ENCODE peak calls at places on chromosomes 1 and 21, in ten cellular contexts. One of them, this sample, is unnamed.

GRCh38 chr1:3672971-3673361 is 20.6 kb downstream of the TP73 start:
- ATAC-seq in T-helper 17 cell: no peak
- ATAC-seq in heart right ventricle: no peak
- ATAC-seq in left colon: no peak
- ATAC-seq in IMR-90: no peak
- ATAC-seq in psoas muscle: no peak
- ATAC-seq in PC-3: no peak
- ATAC-seq in T-cell: no peak
- ATAC-seq in left lung: no peak
- ATAC-seq in activated T-helper 17 cell treated with anti-CD3 and anti-CD28 coated beads, Interleukin-2, amount 50 U/mL, for 72 hours: no peak
- ATAC-seq in this sample: no peak

GRCh38 chr21:44701541-44701940 is 4.6 kb downstream of the KRTAP10-12 start:
- ATAC-seq in T-helper 17 cell: no peak
- ATAC-seq in heart right ventricle: no peak
- ATAC-seq in left colon: peak
- ATAC-seq in IMR-90: no peak
- ATAC-seq in psoas muscle: no peak
- ATAC-seq in PC-3: no peak
- ATAC-seq in T-cell: no peak
- ATAC-seq in left lung: no peak
- ATAC-seq in activated T-helper 17 cell treated with anti-CD3 and anti-CD28 coated beads, Interleukin-2, amount 50 U/mL, for 72 hours: no peak
- ATAC-seq in this sample: no peak

GRCh38 chr1:1535989-1536937 is 4.2 kb downstream of the TMEM240 start:
- ATAC-seq in T-helper 17 cell: no peak
- ATAC-seq in heart right ventricle: no peak
- ATAC-seq in left colon: no peak
- ATAC-seq in IMR-90: no peak
- ATAC-seq in psoas muscle: peak
- ATAC-seq in PC-3: no peak
- ATAC-seq in T-cell: no peak
- ATAC-seq in left lung: no peak
- ATAC-seq in activated T-helper 17 cell treated with anti-CD3 and anti-CD28 coated beads, Interleukin-2, amount 50 U/mL, for 72 hours: no peak
- ATAC-seq in this sample: no peak

GRCh38 chr1:206803221-206803730 is 31.0 kb upstream of the IL10 start:
- ATAC-seq in T-helper 17 cell: peak
- ATAC-seq in heart right ventricle: no peak
- ATAC-seq in left colon: peak
- ATAC-seq in IMR-90: no peak
- ATAC-seq in psoas muscle: peak
- ATAC-seq in PC-3: peak
- ATAC-seq in T-cell: peak
- ATAC-seq in left lung: no peak
- ATAC-seq in activated T-helper 17 cell treated with anti-CD3 and anti-CD28 coated beads, Interleukin-2, amount 50 U/mL, for 72 hours: peak
- ATAC-seq in this sample: peak

GRCh38 chr1:24727490-24728214 is 17.6 kb upstream of the CLIC4 start:
- ATAC-seq in T-helper 17 cell: peak
- ATAC-seq in heart right ventricle: peak
- ATAC-seq in left colon: peak
- ATAC-seq in IMR-90: peak
- ATAC-seq in psoas muscle: peak
- ATAC-seq in PC-3: no peak
- ATAC-seq in T-cell: peak
- ATAC-seq in left lung: peak
- ATAC-seq in activated T-helper 17 cell treated with anti-CD3 and anti-CD28 coated beads, Interleukin-2, amount 50 U/mL, for 72 hours: peak
- ATAC-seq in this sample: peak

GRCh38 chr1:178048426-178048825 is 45.5 kb upstream of the RASAL2 start:
- ATAC-seq in T-helper 17 cell: no peak
- ATAC-seq in heart right ventricle: no peak
- ATAC-seq in left colon: no peak
- ATAC-seq in IMR-90: peak
- ATAC-seq in psoas muscle: no peak
- ATAC-seq in PC-3: no peak
- ATAC-seq in T-cell: no peak
- ATAC-seq in left lung: no peak
- ATAC-seq in activated T-helper 17 cell treated with anti-CD3 and anti-CD28 coated beads, Interleukin-2, amount 50 U/mL, for 72 hours: no peak
- ATAC-seq in this sample: no peak

GRCh38 chr21:43816611-43817071 is 27.3 kb downstream of the RRP1 start:
- ATAC-seq in T-helper 17 cell: no peak
- ATAC-seq in heart right ventricle: no peak
- ATAC-seq in left colon: no peak
- ATAC-seq in IMR-90: no peak
- ATAC-seq in psoas muscle: no peak
- ATAC-seq in PC-3: no peak
- ATAC-seq in T-cell: no peak
- ATAC-seq in left lung: no peak
- ATAC-seq in activated T-helper 17 cell treated with anti-CD3 and anti-CD28 coated beads, Interleukin-2, amount 50 U/mL, for 72 hours: no peak
- ATAC-seq in this sample: no peak

GRCh38 chr1:97805093-97805492 is 115.7 kb downstream of the DPYD start:
- ATAC-seq in T-helper 17 cell: no peak
- ATAC-seq in heart right ventricle: no peak
- ATAC-seq in left colon: no peak
- ATAC-seq in IMR-90: no peak
- ATAC-seq in psoas muscle: no peak
- ATAC-seq in PC-3: no peak
- ATAC-seq in T-cell: no peak
- ATAC-seq in left lung: no peak
- ATAC-seq in activated T-helper 17 cell treated with anti-CD3 and anti-CD28 coated beads, Interleukin-2, amount 50 U/mL, for 72 hours: no peak
- ATAC-seq in this sample: no peak

GRCh38 chr1:12083766-12084165 is 20.7 kb downstream of the TNFRSF8 start:
- ATAC-seq in T-helper 17 cell: no peak
- ATAC-seq in heart right ventricle: no peak
- ATAC-seq in left colon: no peak
- ATAC-seq in IMR-90: peak
- ATAC-seq in psoas muscle: no peak
- ATAC-seq in PC-3: peak
- ATAC-seq in T-cell: no peak
- ATAC-seq in left lung: no peak
- ATAC-seq in activated T-helper 17 cell treated with anti-CD3 and anti-CD28 coated beads, Interleukin-2, amount 50 U/mL, for 72 hours: no peak
- ATAC-seq in this sample: no peak

This sample was measured in stimulated activated memory B cell treated with anti-CD40 and anti-IgM and Interleukin-4, amounts not matched to agents 10 μg/mL and 1 μg/mL and 100 μg/mL, for 72 hours.